ENCODE peak calls at places on chromosome 7, in six cellular contexts. N, D, B, A, V and M are unnamed samples.

GRCh38 chr7:84041649-84042048 is 152.9 kb downstream of the SEMA3A start:
- DNase-seq in N (no peak), D (no peak), B (no peak), A (no peak), V (no peak), M (no peak)

GRCh38 chr7:73742338-73742752 is 3.7 kb upstream of the ABHD11 start:
- DNase-seq in N (no peak), D (peak), B (no peak), A (no peak), V (no peak), M (no peak)

GRCh38 chr7:75732764-75733630 is 5.7 kb downstream of the HIP1 start:
- DNase-seq in N (no peak), D (no peak), B (no peak), A (no peak), V (no peak), M (no peak)

GRCh38 chr7:36937754-36938551 is 213.7 kb upstream of the AOAH start:
- DNase-seq in N (no peak), D (no peak), B (no peak), A (no peak), V (no peak), M (no peak)

GRCh38 chr7:64320547-64321495 is 7.1 kb downstream of the ZNF736 start:
- DNase-seq in N (no peak), D (no peak), B (no peak), A (no peak), V (no peak), M (no peak)

GRCh38 chr7:105648561-105649401 is 67.5 kb upstream of the EFCAB10 start:
- DNase-seq in N (no peak), D (peak), B (no peak), A (no peak), V (peak), M (no peak)

GRCh38 chr7:123259759-123260158 is 60.0 kb upstream of the SLC13A1 start:
- DNase-seq in N (no peak), D (no peak), B (no peak), A (no peak), V (no peak), M (no peak)

GRCh38 chr7:29345590-29345989 is 151.0 kb downstream of the CHN2 start:
- DNase-seq in N (no peak), D (peak), B (no peak), A (no peak), V (peak), M (no peak)

GRCh38 chr7:134693256-134693655 is 46.6 kb downstream of the BPGM start:
- DNase-seq in N (peak), D (no peak), B (no peak), A (peak), V (peak), M (no peak)

GRCh38 chr7:95470452-95470851 is 15.3 kb upstream of the ASB4 start:
- DNase-seq in N (no peak), D (no peak), B (peak), A (no peak), V (peak), M (no peak)

GRCh38 chr7:148883233-148884048 is 650 bp downstream of the EZH2 start:
- DNase-seq in N (no peak), D (peak), B (peak), A (no peak), V (peak), M (peak)

GRCh38 chr7:116802144-116802747 is 60.1 kb upstream of the CAPZA2 start:
- DNase-seq in N (no peak), D (no peak), B (no peak), A (peak), V (no peak), M (no peak)

GRCh38 chr7:73738220-73738611 is 386 bp downstream of the ABHD11 start:
- DNase-seq in N (no peak), D (peak), B (peak), A (no peak), V (peak), M (peak)

GRCh38 chr7:94240902-94241301 is 153.8 kb upstream of the COL1A2 start:
- DNase-seq in N (no peak), D (no peak), B (no peak), A (no peak), V (no peak), M (no peak)
- TF ChIP-seq CTCF in N (no peak), D (no peak), B (no peak), A (no peak), V (no peak), M (no peak)

DNA sequence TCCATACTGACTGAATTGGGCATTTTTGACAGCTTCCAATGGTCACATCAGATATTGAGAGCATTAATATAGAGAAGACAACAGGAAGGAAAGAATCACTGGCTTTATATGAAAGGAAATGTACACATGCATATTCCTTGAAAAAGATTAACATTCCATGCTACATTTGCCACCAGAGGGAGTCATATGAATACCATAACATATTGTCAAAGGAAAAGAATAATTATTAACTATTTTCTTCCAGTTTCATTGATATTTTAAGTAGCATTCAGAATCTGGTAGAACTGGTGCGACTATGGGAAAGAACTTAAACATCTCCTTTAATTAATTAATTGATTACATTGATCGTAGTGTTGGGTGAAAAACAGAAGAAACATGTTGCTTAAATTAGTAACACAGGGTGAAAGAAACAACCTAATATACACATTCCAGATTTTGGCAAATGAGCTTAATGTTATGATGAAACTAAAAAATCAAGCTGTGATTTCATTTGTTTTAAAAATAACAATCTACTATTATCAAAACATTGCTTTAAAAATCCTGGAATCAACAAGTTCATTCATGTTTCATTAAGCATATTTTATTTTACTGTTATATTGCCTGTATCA is 71.5 kb downstream of the GPR85 start:
- DNase-seq in N (no peak), D (no peak), B (no peak), A (peak), V (peak), M (no peak)
- TF ChIP-seq CTCF in N (peak), D (peak), B (peak), A (peak), V (peak), M (peak)

GRCh38 chr7:42911482-42912447 is at the start of gene C7orf25:
- DNase-seq in N (peak), D (peak), B (peak), A (peak), V (peak), M (peak)
- TF ChIP-seq CTCF in N (no peak), D (no peak), B (no peak), A (peak), V (no peak), M (no peak)

GRCh38 chr7:94276797-94277196 is 117.9 kb upstream of the COL1A2 start:
- DNase-seq in N (no peak), D (no peak), B (no peak), A (no peak), V (no peak), M (no peak)
- TF ChIP-seq CTCF in N (peak), D (peak), B (peak), A (peak), V (peak), M (no peak)

DNA sequence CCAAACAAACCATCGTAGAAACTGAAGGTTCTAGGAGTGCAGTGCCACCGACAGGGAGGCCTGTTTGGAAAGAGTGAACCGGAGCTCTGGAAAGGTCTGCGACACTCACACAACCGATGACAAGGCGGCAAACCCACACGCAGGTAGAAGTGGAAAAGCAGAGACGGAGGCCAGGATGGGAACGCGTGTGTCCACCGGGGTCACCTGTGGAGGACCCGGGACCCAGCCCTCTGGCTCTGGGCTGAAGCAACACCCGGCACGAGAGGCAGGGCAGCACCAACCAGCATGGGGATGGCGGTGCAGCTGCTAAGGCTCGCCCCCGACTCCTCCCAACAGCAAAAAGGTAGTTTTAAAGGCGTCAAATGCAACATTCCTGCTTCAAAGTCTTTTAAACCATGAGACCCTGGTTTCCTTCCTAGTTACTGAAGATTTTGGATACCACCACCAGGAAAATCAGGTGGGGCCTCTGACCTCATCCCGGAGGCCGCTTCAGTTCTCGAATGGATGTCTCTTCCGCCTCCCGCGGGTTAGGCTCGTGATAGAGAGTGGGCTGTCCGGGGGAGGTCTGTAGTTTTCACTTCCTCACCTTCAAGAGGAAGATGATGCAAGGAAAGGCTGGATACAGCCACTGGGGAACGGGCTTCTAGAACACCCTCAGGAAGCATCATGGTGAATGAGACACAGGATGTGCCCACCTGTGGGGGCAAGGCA is 115.5 kb downstream of the SMURF1 start:
- DNase-seq in N (no peak), D (no peak), B (no peak), A (no peak), V (no peak), M (no peak)
- TF ChIP-seq CTCF in N (no peak), D (no peak), B (no peak), A (no peak), V (no peak), M (no peak)

DNA sequence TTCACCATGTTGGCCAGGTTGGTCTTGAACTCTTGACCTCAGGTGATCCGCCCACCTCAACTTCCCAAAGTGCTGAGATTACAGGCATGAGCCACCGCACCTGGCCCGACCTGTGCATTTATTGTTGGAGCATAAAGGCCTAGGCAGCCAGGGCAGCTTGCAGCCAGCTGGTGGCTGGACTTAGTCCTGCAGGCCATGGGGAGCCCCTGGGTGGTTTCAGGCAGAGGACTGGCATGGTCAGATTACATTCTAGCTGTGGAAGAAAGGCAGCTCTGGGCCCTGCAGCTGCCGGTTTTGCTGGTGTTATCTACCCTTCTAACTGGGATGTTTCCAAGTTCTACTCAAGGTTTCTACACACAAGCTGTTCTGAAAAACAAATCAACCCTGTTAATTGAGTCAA is 22.6 kb upstream of the MKRN1 start:
- DNase-seq in N (no peak), D (no peak), B (no peak), A (no peak), V (no peak), M (no peak)
- TF ChIP-seq CTCF in N (no peak), D (no peak), B (no peak), A (no peak), V (no peak), M (no peak)

DNA sequence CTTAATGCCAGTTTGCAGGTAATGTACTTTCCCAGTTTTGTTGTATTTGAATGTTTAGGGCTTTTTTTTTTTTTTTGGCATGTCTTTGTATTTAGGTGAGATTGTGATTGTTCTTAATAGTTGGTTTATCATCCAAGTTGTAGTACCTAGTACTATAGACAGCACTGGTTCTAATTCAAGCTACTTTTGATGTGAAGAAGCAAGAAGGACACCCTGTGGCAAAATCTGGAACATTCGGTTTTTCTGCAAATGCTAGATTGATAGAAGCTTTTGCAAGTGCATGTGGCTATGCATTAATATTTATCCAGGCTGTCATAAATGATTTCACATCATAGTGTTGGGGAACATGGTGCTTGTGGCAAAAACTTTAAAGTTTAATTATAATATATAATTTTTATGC is 248.9 kb downstream of the FOXP2 start:
- DNase-seq in N (peak), D (no peak), B (no peak), A (no peak), V (no peak), M (no peak)
- TF ChIP-seq CTCF in N (peak), D (no peak), B (peak), A (peak), V (no peak), M (no peak)

DNA sequence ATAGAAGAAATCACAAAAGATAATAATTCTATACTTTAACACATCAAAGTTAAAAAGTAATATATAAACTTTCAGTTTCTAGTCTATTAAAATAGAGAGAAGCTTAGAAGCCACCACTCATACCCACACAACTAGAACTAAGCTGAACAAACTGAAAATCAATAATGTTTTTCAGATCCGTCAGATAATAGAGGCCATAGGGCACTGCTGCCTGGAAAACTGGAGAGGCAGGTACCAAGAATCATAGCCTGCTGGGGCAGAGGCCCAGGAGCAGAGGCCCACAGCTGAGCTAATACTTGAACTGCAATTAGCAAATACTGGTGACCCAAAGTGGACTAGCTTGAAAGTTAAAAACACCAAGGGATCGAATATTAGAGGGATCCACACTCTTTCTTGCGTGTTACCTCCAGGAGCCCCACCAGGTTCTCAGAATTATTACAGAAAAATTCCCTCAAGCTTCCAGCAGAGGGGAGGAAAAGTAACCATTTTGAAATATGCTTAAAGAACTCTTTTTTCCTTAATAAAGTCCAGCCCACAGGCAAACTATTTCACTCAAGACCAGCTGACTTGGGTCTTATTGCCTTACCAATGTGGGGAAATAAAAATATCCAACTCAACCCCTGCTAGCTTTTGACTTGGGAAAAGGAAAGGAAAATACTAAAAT is 774.1 kb upstream of the IGFBP3 start:
- DNase-seq in N (no peak), D (no peak), B (no peak), A (no peak), V (no peak), M (no peak)
- TF ChIP-seq CTCF in N (peak), D (no peak), B (peak), A (peak), V (no peak), M (no peak)

GRCh38 chr7:120441850-120442249 is 168.9 kb downstream of the KCND2 start:
- DNase-seq in N (no peak), D (no peak), B (no peak), A (no peak), V (no peak), M (no peak)

GRCh38 chr7:120445276-120445675 is 172.3 kb downstream of the KCND2 start:
- DNase-seq in N (no peak), D (no peak), B (no peak), A (no peak), V (no peak), M (no peak)

GRCh38 chr7:120442838-120443237 is 169.9 kb downstream of the KCND2 start:
- DNase-seq in N (no peak), D (no peak), B (no peak), A (no peak), V (no peak), M (no peak)

GRCh38 chr7:120444650-120445049 is 171.7 kb downstream of the KCND2 start:
- DNase-seq in N (no peak), D (no peak), B (no peak), A (no peak), V (no peak), M (no peak)
- TF ChIP-seq CTCF in N (no peak), D (no peak), B (no peak), A (no peak), V (no peak), M (no peak)